ENCODE peak calls at places on chromosomes 4 and X, in five cellular contexts. Z is foreskin keratinocyte; O is activated CD8-positive, alpha-beta memory T cell treated with anti-CD3 and anti-CD28 coated beads, Interleukin-2, amount 50 U/mL, for 48 hours; K is fibroblast of pulmonary artery; B is heart right ventricle. J is an unnamed sample.
A peak's percentile ranks its signal among the peaks of the same experiment; 100 is the strongest.

GRCh38 chrX:35842657-35843056 is 44.5 kb downstream of the MAGEB16 start:
- DNase-seq in Z (no peak), O (no peak), K (no peak), B (no peak), J (peak; percentile 18)

GRCh38 chrX:101744085-101744484 is 84.4 kb upstream of the ARMCX2 start:
- DNase-seq in Z (no peak), O (no peak), K (peak; percentile 2), B (no peak), J (no peak)

GRCh38 chr4:155703486-155704227 is 37.0 kb downstream of the GUCY1A1 start:
- DNase-seq in Z (peak; percentile 39), O (no peak), K (no peak), B (no peak), J (no peak)

GRCh38 chr4:143375326-143376073 is 38.8 kb downstream of the GAB1 start:
- DNase-seq in Z (no peak), O (no peak), K (peak; percentile 41), B (no peak), J (peak; percentile 90)

GRCh38 chr4:145956288-145956890 is 17.8 kb upstream of the ZNF827 start:
- DNase-seq in Z (peak; percentile 16), O (no peak), K (peak; percentile 59), B (no peak), J (peak; percentile 34)

GRCh38 chrX:29746326-29746725 is 469.0 kb upstream of the MAGEB2 start:
- DNase-seq in Z (no peak), O (no peak), K (peak; percentile 34), B (no peak), J (no peak)

GRCh38 chr4:163959932-163960331 is 465.4 kb downstream of the TMA16 start:
- DNase-seq in Z (no peak), O (no peak), K (no peak), B (no peak), J (no peak)

GRCh38 chr4:159487284-159487747 is 384.4 kb downstream of the RAPGEF2 start:
- DNase-seq in Z (peak; percentile 57), O (peak; percentile 54), K (peak; percentile 87), B (no peak), J (peak; percentile 90)

GRCh38 chr4:85717847-85718246 is 242.9 kb downstream of the ARHGAP24 start:
- DNase-seq in Z (peak; percentile 26), O (no peak), K (no peak), B (no peak), J (no peak)

GRCh38 chr4:36997727-36998126 is 246.8 kb upstream of the NWD2 start:
- DNase-seq in Z (no peak), O (no peak), K (peak; percentile 28), B (no peak), J (no peak)

GRCh38 chr4:94452476-94453300 is 946 bp downstream of the PDLIM5 start:
- DNase-seq in Z (peak; percentile 77), O (peak; percentile 60), K (peak; percentile 93), B (peak; percentile 85), J (peak; percentile 67)

GRCh38 chr4:120446051-120446567 is 379.5 kb upstream of the MAD2L1 start:
- DNase-seq in Z (no peak), O (no peak), K (no peak), B (no peak), J (no peak)

GRCh38 chrX:12747433-12747832 is 43.8 kb upstream of the PRPS2 start:
- DNase-seq in Z (no peak), O (no peak), K (no peak), B (no peak), J (no peak)

GRCh38 chr4:3285558-3286334 is 7.1 kb upstream of the RGS12 start:
- DNase-seq in Z (peak; percentile 33), O (peak; percentile 49), K (no peak), B (no peak), J (peak; percentile 67)

GRCh38 chr4:62460329-62460728 is 1260.2 kb downstream of the ADGRL3 start:
- DNase-seq in Z (peak; percentile 48), O (no peak), K (no peak), B (no peak), J (no peak)